ENCODE peak calls at places on chromosomes 4 and X, in four cellular contexts. M, H, R and L are unnamed samples.

GRCh38 chr4:153024466-153024865 is 88.3 kb downstream of the FHDC1 start:
- DNase-seq in H (no peak), R (no peak), M (no peak), L (no peak)

GRCh38 chrX:39772057-39772832 is 325.5 kb downstream of the BCOR start:
- DNase-seq in R (peak), H (peak), M (no peak), L (no peak)

GRCh38 chrX:40366661-40367060 is 214.1 kb upstream of the ATP6AP2 start:
- DNase-seq in R (peak), H (no peak), M (no peak), L (no peak)

GRCh38 chr4:81850701-81851100 is 379.0 kb upstream of the RASGEF1B start:
- DNase-seq in R (no peak), H (no peak), M (no peak), L (no peak)

GRCh38 chr4:184168406-184169019 is 49.2 kb downstream of the ENPP6 start:
- DNase-seq in H (peak), M (peak), R (peak), L (peak)

GRCh38 chrX:75603833-75604232 is 81.0 kb upstream of the ZDHHC15 start:
- DNase-seq in H (no peak), M (peak), R (no peak), L (no peak)

GRCh38 chr4:83660578-83660977 is 124.7 kb downstream of the GPAT3 start:
- DNase-seq in M (no peak), H (no peak), R (no peak), L (no peak)

GRCh38 chr4:100983426-100983825 is 363.9 kb downstream of the PPP3CA start:
- DNase-seq in M (no peak), H (no peak), R (no peak), L (no peak)

GRCh38 chr4:101400096-101400495 is 52.8 kb upstream of the PPP3CA start:
- DNase-seq in M (no peak), R (no peak), H (no peak), L (no peak)

GRCh38 chr4:7322166-7322991 is 112.4 kb downstream of the PSAPL1 start:
- DNase-seq in H (peak), R (peak), M (no peak), L (no peak)

GRCh38 chrX:150587585-150588503 is 19.4 kb downstream of the MTM1 start:
- DNase-seq in M (no peak), H (no peak), R (no peak), L (no peak)

GRCh38 chrX:22527302-22527701 is 254.6 kb downstream of the CBLL2 start:
- DNase-seq in M (no peak), H (no peak), R (no peak), L (no peak)

GRCh38 chrX:103017542-103017941 is 46.4 kb downstream of the BEX1 start:
- DNase-seq in M (no peak), R (no peak), H (no peak), L (no peak)

GRCh38 chr4:171473155-171473554 is 340.0 kb upstream of the GALNTL6 start:
- DNase-seq in H (no peak), R (no peak), M (no peak), L (no peak)

GRCh38 chr4:88672987-88673386 is 24.6 kb downstream of the NAP1L5 start:
- DNase-seq in M (no peak), R (peak), H (no peak), L (no peak)

GRCh38 chr4:142282870-142283431 is 563.1 kb downstream of the INPP4B start:
- DNase-seq in R (no peak), H (no peak), M (no peak), L (no peak)

GRCh38 chr4:137641554-137641953 is 109.3 kb upstream of the PCDH18 start:
- DNase-seq in M (no peak), R (no peak), H (no peak), L (no peak)

GRCh38 chrX:9851890-9852289 is 65.7 kb downstream of the SHROOM2 start:
- DNase-seq in H (no peak), R (no peak), M (no peak), L (no peak)

GRCh38 chrX:51893931-51894696 is 691 bp downstream of the MAGED1 start:
- DNase-seq in H (no peak), M (peak), R (no peak), L (no peak)

GRCh38 chr4:179110356-179110755 is 1668.1 kb upstream of the AGA start:
- DNase-seq in H (no peak), M (no peak), R (no peak), L (no peak)

GRCh38 chr4:146255463-146255862 is 41.1 kb downstream of the REELD1 start:
- DNase-seq in H (no peak), M (no peak), R (no peak), L (no peak)

GRCh38 chrX:109926743-109927662 is 75.9 kb upstream of the TMEM164 start:
- DNase-seq in M (peak), H (no peak), R (no peak), L (no peak)

GRCh38 chr4:12580787-12581186 is 903.4 kb downstream of the RAB28 start:
- DNase-seq in R (no peak), M (no peak), H (no peak), L (no peak)

GRCh38 chr4:26424838-26425237 is 65.4 kb downstream of the CCKAR start:
- DNase-seq in H (no peak), M (no peak), R (no peak), L (no peak)

GRCh38 chr4:61320154-61320553 is 120.0 kb downstream of the ADGRL3 start:
- DNase-seq in R (no peak), H (no peak), M (no peak), L (no peak)

GRCh38 chrX:53281321-53281822 is at the start of gene IQSEC2:
- DNase-seq in M (peak), H (peak), R (peak), L (peak)

GRCh38 chr4:7323872-7324650 is 110.7 kb downstream of the PSAPL1 start:
- DNase-seq in M (no peak), R (no peak), H (peak), L (peak)

GRCh38 chrX:45200741-45201234 is at the start of gene DIPK2B:
- DNase-seq in H (no peak), R (no peak), M (peak), L (no peak)

GRCh38 chr4:103996059-103996458 is 276.3 kb upstream of the TACR3 start:
- DNase-seq in H (no peak), R (no peak), M (no peak), L (no peak)

GRCh38 chr4:167688660-167689142 is 403.6 kb upstream of the ANXA10 start:
- DNase-seq in R (no peak), M (no peak), H (no peak), L (no peak)

GRCh38 chr4:129064717-129065116 is 28.6 kb downstream of the SCLT1 start:
- DNase-seq in H (no peak), M (no peak), R (no peak), L (no peak)

GRCh38 chr4:88843067-88843723 is 145.6 kb upstream of the NAP1L5 start:
- DNase-seq in R (no peak), M (no peak), H (no peak), L (no peak)

GRCh38 chrX:34426334-34426733 is 230.8 kb downstream of the TMEM47 start:
- DNase-seq in M (no peak), H (no peak), R (peak), L (no peak)

GRCh38 chr4:14985161-14985560 is 17.1 kb upstream of the CPEB2 start:
- DNase-seq in R (no peak), H (no peak), M (no peak), L (no peak)

GRCh38 chr4:183335369-183335940 is 13.2 kb upstream of the CLDN24 start:
- DNase-seq in M (no peak), H (no peak), R (no peak), L (no peak)

GRCh38 chr4:159979953-159980352 is 877.1 kb downstream of the RAPGEF2 start:
- DNase-seq in H (no peak), R (no peak), M (no peak), L (no peak)

GRCh38 chr4:29052266-29052665 is 1667.9 kb upstream of the PCDH7 start:
- DNase-seq in H (no peak), M (no peak), R (peak), L (no peak)

GRCh38 chr4:99763635-99764101 is 53.0 kb upstream of the DAPP1 start:
- DNase-seq in M (no peak), R (no peak), H (no peak), L (peak)

GRCh38 chrX:119726900-119727555 is 31.4 kb upstream of the SOWAHD start:
- DNase-seq in H (peak), M (no peak), R (no peak), L (no peak)

GRCh38 chr4:54513231-54513630 is 144.5 kb upstream of the KIT start:
- DNase-seq in H (no peak), M (peak), R (no peak), L (no peak)

GRCh38 chr4:112184438-112184837 is 39.2 kb downstream of the FAM241A start:
- DNase-seq in H (no peak), M (no peak), R (no peak), L (no peak)
- H3K27ac ChIP-seq in H (no peak), M (no peak), R (no peak), L (no peak)

GRCh38 chr4:77047037-77047436 is 28.8 kb downstream of the CCNI start:
- DNase-seq in M (no peak), R (no peak), H (no peak), L (no peak)

GRCh38 chr4:77043507-77044131 is 32.2 kb downstream of the CCNI start:
- DNase-seq in M (no peak), R (no peak), H (no peak), L (no peak)

GRCh38 chr4:77040856-77041576 is 34.8 kb downstream of the CCNI start:
- DNase-seq in M (no peak), H (no peak), R (no peak), L (no peak)

GRCh38 chr4:77044458-77045124 is 31.2 kb downstream of the CCNI start:
- DNase-seq in H (no peak), R (no peak), M (no peak), L (no peak)

DNA sequence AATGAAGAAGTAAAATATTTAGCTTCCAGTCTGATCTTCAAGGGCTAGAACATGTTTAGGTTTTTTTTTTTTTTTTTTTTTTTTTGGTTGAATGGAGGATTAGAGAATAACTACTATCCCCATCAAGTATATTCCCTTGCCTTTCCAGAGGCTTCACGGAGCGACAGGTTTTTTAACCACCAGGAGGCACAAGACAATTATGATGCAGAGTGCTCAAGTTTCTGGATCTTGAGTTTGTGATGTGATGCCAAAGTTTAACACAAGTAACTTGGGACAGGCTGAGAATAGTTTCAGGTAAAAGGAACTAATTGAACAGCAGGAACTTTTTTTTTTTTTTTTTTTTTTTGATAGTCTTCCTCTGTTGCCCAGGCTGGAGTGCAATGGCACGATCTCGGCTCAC is 30.3 kb downstream of the CCNI start:
- DNase-seq in R (no peak), H (no peak), M (no peak), L (no peak)
- H3K27ac ChIP-seq in R (no peak), H (no peak), M (no peak), L (no peak)

GRCh38 chrX:24694825-24695224 is 1.1 kb downstream of the POLA1 start:
- DNase-seq in R (no peak), H (no peak), M (no peak), L (no peak)
- H3K27ac ChIP-seq in R (no peak), H (no peak), M (no peak), L (no peak)

GRCh38 chr4:147777456-147778091 is 45.7 kb downstream of the ARHGAP10 start:
- DNase-seq in M (no peak), R (no peak), H (no peak), L (no peak)

GRCh38 chr4:147778942-147779341 is 47.1 kb downstream of the ARHGAP10 start:
- DNase-seq in R (no peak), H (no peak), M (no peak), L (no peak)

GRCh38 chr4:147779449-147779848 is 47.6 kb downstream of the ARHGAP10 start:
- DNase-seq in M (no peak), R (no peak), H (no peak), L (no peak)

GRCh38 chr4:147782087-147782781 is 50.3 kb downstream of the ARHGAP10 start:
- DNase-seq in M (no peak), R (no peak), H (no peak), L (no peak)

DNA sequence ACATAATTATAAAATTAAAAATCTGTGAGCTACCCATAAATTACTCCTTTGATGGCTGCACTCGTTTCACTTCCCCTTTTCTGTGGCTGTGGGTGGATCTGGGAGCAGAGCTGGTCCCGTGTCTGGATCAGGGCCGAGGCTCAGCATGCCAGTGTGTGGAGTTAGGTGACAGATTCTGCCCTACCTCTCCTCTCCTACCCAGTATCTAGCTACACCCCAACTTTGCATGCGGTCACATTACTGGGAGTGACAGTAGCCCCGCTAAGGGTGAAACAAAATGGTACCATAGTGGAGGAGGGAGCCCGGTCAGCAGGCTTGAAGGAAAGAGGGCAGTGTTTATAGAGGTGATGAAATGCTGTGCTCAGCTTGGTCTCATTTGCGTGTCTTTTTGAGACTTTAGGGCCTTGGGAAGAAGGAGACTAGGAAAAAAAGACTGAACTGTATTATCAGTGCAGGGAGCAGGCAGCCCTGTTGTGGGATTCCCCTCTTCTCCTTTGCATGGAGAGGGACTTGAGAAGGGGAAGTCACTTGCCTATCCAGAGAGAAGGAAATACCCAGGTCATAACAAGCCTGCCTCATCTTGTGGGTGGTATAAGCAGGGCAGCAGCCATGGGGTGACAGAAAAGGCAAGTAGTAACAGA is 48.4 kb downstream of the ARHGAP10 start:
- DNase-seq in H (no peak), R (no peak), M (no peak), L (no peak)
- H3K27ac ChIP-seq in H (no peak), R (no peak), M (no peak), L (no peak)

DNA sequence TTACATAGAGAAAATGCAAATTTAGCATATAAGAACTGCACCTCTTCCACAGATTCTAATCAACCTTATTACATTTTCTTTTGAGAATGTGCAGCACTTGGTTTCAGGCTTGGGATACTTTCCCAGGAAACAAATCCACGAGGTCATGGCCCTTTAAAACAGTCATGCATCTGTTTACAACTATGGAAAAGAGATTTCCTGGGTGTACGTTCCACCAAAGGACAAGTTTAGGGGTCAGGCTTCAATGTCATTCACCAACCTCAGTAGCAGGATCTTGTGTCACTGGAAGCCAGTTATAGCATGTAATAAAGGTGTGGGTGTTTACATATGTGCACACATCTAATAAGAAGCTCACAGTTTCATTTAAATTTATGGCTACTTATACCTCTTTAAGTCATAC is 30.7 kb downstream of the EREG start:
- DNase-seq in H (no peak), M (no peak), R (no peak), L (no peak)
- H3K27ac ChIP-seq in H (no peak), M (no peak), R (no peak), L (no peak)

GRCh38 chr4:1948232-1948631 is 60.5 kb downstream of the NELFA start:
- DNase-seq in R (no peak), M (no peak), H (no peak), L (peak)
- H3K27ac ChIP-seq in R (no peak), M (no peak), H (no peak), L (no peak)

DNA sequence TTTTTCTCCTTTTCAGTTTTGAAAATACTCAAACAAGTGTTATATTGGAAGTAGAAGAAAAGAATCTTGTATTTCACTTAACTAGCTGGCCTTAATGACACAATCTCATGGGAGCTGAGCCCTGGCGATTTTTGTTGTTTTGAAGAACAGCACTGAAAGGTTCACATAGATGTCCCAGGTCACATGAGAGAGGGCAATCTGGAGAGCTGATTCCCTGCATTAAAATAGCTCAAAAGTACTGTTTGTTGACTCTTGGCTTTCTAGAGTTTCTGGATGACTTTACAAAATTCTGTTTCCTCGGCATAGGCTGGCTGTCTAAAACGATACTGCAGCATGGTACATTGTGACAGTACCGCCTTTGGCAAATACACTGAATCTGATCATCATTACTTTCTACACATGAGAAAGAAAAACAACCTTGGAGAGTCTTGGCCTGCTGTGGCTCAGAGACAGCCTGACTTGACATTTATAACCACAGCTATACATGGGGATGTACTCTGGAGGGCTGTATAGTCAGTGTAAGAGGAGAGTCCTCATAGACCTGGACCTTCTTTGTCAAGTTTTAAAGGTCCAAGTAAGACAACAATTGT is 119.8 kb upstream of the PDLIM3 start:
- DNase-seq in H (no peak), M (no peak), R (no peak), L (no peak)
- H3K27ac ChIP-seq in H (peak), M (peak), R (no peak), L (no peak)

GRCh38 chr4:102524691-102525090 is 23.5 kb downstream of the NFKB1 start:
- DNase-seq in H (no peak), R (no peak), M (no peak), L (no peak)
- H3K27ac ChIP-seq in H (no peak), R (no peak), M (no peak), L (no peak)

DNA sequence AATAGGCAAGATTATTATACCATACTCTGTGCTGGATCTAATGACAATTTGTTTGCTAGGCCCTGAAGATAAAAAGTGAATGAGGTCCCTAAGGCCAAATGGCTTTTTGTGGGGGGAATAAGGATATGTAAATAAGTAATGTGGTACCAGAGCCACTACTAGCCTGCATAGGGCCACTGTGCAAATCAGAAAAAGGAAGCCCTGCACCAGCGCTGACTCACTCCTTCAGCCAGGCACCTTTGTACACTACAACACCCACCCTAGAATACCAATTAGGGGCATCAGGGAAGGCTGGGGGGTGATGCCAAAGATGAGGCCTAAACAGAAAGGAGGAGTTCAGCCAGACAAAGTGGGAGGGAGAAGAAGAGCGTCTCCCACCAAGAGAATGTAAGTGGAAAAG is 122.2 kb downstream of the CAMK2D start:
- DNase-seq in R (no peak), H (no peak), M (no peak), L (no peak)
- H3K27ac ChIP-seq in R (no peak), H (no peak), M (peak), L (no peak)